ENCODE peak calls at places on chromosomes 13 and 19, in eight cellular contexts. K is NCI-H774; H is neural crest cell; L is stimulated activated CD4-positive, alpha-beta T cell treated with anti-CD3 and anti-CD28 coated beads, Interleukin-1b, Interleukin-23, amount 100 ng/mL, for 4 hours; J is stimulated activated CD8-positive, alpha-beta memory T cell treated with anti-CD3 and anti-CD28 coated beads, Interleukin-15, amount 100 ng/mL, for 4 hours; C is NT2/D1; S is T-helper 1 cell; E is HT-29. M is an unnamed sample.

GRCh38 chr13:33169273-33169980 is 116.1 kb downstream of the STARD13 start:
- DNase-seq in K (no peak), C (no peak), L (no peak), J (no peak), E (no peak), H (no peak), S (no peak), M (no peak)

GRCh38 chr19:6233827-6234511 is 45.8 kb downstream of the MLLT1 start:
- DNase-seq in K (no peak), C (no peak), S (no peak), H (no peak), J (no peak), L (no peak), E (no peak), M (no peak)

GRCh38 chr19:46221981-46222610 is 7.4 kb upstream of the IGFL1 start:
- DNase-seq in S (no peak), E (peak; percentile 65), C (no peak), H (no peak), J (no peak), L (no peak), K (no peak), M (no peak)

GRCh38 chr13:28049880-28050871 is 50.2 kb downstream of the FLT3 start:
- DNase-seq in J (no peak), H (no peak), E (no peak), L (no peak), K (no peak), C (peak; percentile 44), S (no peak), M (no peak)

GRCh38 chr13:70844391-70845108 is 736.3 kb upstream of the KLHL1 start:
- DNase-seq in C (no peak), L (no peak), K (no peak), J (no peak), E (no peak), H (no peak), S (no peak), M (no peak)

GRCh38 chr19:38877781-38878574 is at the start of gene RINL:
- DNase-seq in L (peak; percentile 58), J (no peak), H (no peak), E (peak; percentile 97), K (peak; percentile 94), C (no peak), S (peak; percentile 83), M (peak; percentile 61)

GRCh38 chr19:37930416-37930815 is 23.4 kb downstream of the SIPA1L3 start:
- DNase-seq in K (no peak), C (no peak), J (no peak), S (no peak), L (no peak), E (no peak), H (no peak), M (no peak)

GRCh38 chr19:7637374-7638256 is 705 bp downstream of the STXBP2 start:
- DNase-seq in J (peak; percentile 13), E (peak; percentile 26), S (peak; percentile 18), L (no peak), C (no peak), K (no peak), H (no peak), M (no peak)

GRCh38 chr13:24063281-24063851 is 97.2 kb upstream of the SPATA13 start:
- DNase-seq in E (no peak), H (no peak), C (no peak), S (no peak), J (no peak), K (no peak), L (no peak), M (no peak)

GRCh38 chr13:85283408-85283807 is 515.8 kb downstream of the SLITRK6 start:
- DNase-seq in E (no peak), H (no peak), K (no peak), C (no peak), L (no peak), J (no peak), S (no peak), M (no peak)

GRCh38 chr13:110107568-110108347 is 199.2 kb downstream of the COL4A1 start:
- DNase-seq in S (no peak), L (no peak), C (no peak), E (no peak), H (no peak), J (no peak), K (no peak), M (no peak)

GRCh38 chr13:93328943-93329342 is 102.3 kb downstream of the GPC6 start:
- DNase-seq in J (no peak), E (no peak), C (no peak), K (no peak), L (no peak), H (no peak), S (no peak), M (no peak)

GRCh38 chr19:295687-296370 is 4.6 kb upstream of the PLPP2 start:
- DNase-seq in S (no peak), K (no peak), J (no peak), H (no peak), E (no peak), L (no peak), C (no peak), M (no peak)

GRCh38 chr19:21256722-21257121 is 72.5 kb downstream of the ZNF708 start:
- DNase-seq in S (no peak), E (peak; percentile 19), C (peak; percentile 68), J (no peak), H (no peak), L (no peak), K (no peak), M (no peak)

GRCh38 chr13:79352107-79352506 is 53.9 kb downstream of the RBM26 start:
- DNase-seq in E (no peak), J (no peak), K (no peak), H (no peak), L (no peak), C (no peak), S (no peak), M (no peak)

GRCh38 chr19:46537136-46538097 is 41.8 kb upstream of the PNMA8B start:
- DNase-seq in H (peak; percentile 74), L (peak; percentile 58), E (peak; percentile 80), C (no peak), J (no peak), S (peak; percentile 31), K (no peak), M (peak; percentile 65)

GRCh38 chr19:41708481-41708880 is at the start of gene CEACAM5:
- DNase-seq in L (no peak), K (peak; percentile 10), S (no peak), C (no peak), H (no peak), J (no peak), E (no peak), M (no peak)

GRCh38 chr19:38650911-38651584 is 3.6 kb downstream of the ACTN4 start:
- DNase-seq in L (no peak), J (no peak), S (no peak), H (no peak), E (peak; percentile 55), K (no peak), C (no peak), M (no peak)

GRCh38 chr19:45901912-45902650 is at the start of gene MYPOP:
- DNase-seq in J (no peak), H (no peak), E (no peak), S (no peak), L (no peak), C (no peak), K (no peak), M (no peak)

GRCh38 chr19:2424686-2425621 is 2.4 kb downstream of the TIMM13 start:
- DNase-seq in K (no peak), L (no peak), H (peak; percentile 72), S (no peak), E (no peak), J (no peak), C (no peak), M (no peak)

GRCh38 chr19:40466219-40467006 is at the start of gene SPTBN4:
- DNase-seq in S (no peak), L (peak; percentile 67), C (no peak), E (no peak), H (no peak), J (peak; percentile 71), K (no peak), M (peak; percentile 58)

GRCh38 chr19:34135033-34135370 is 37.3 kb upstream of the LSM14A start:
- DNase-seq in L (no peak), J (no peak), E (no peak), S (no peak), K (no peak), C (no peak), H (no peak), M (no peak)

GRCh38 chr19:1651061-1651547 is 1.3 kb downstream of the TCF3 start:
- DNase-seq in J (peak; percentile 52), S (peak; percentile 30), C (no peak), K (no peak), L (peak; percentile 53), H (peak; percentile 49), E (no peak), M (peak; percentile 65)

GRCh38 chr19:13162749-13163608 is 12.8 kb downstream of the IER2 start:
- DNase-seq in S (peak; percentile 97), J (peak; percentile 84), E (peak; percentile 95), H (peak; percentile 84), C (peak; percentile 96), K (peak; percentile 94), L (peak; percentile 84), M (peak; percentile 59)

GRCh38 chr19:9909251-9909650 is 27.1 kb downstream of the OLFM2 start:
- DNase-seq in S (no peak), E (no peak), K (no peak), H (no peak), C (no peak), L (no peak), J (no peak), M (no peak)

GRCh38 chr13:24161010-24161775 is 673 bp downstream of the SPATA13 start:
- DNase-seq in L (peak; percentile 14), H (no peak), C (no peak), J (peak; percentile 25), K (no peak), E (peak; percentile 89), S (peak; percentile 45), M (peak; percentile 8)

GRCh38 chr19:51071006-51071405 is 6.1 kb upstream of the KLK13 start:
- DNase-seq in S (no peak), C (no peak), L (no peak), J (no peak), E (no peak), K (peak; percentile 80), H (no peak), M (no peak)

GRCh38 chr13:109200556-109200955 is 571.1 kb downstream of the MYO16 start:
- DNase-seq in E (no peak), J (no peak), H (no peak), L (no peak), C (no peak), S (no peak), K (no peak), M (no peak)

GRCh38 chr19:33022472-33023116 is 42.1 kb downstream of the RHPN2 start:
- DNase-seq in E (no peak), L (no peak), C (peak; percentile 63), K (no peak), S (no peak), H (no peak), J (no peak), M (no peak)

GRCh38 chr13:92842145-92842544 is 384.5 kb upstream of the GPC6 start:
- DNase-seq in C (no peak), L (no peak), S (no peak), J (no peak), E (no peak), K (no peak), H (no peak), M (no peak)

GRCh38 chr19:15285896-15286591 is 46.3 kb downstream of the BRD4 start:
- DNase-seq in J (no peak), L (no peak), E (no peak), C (no peak), S (no peak), K (no peak), H (no peak), M (peak; percentile 35)

GRCh38 chr19:46435009-46435408 is 6.3 kb upstream of the PNMA8C start:
- DNase-seq in E (no peak), J (no peak), C (no peak), L (no peak), K (no peak), S (no peak), H (no peak), M (no peak)

GRCh38 chr13:44298314-44298713 is 75.3 kb upstream of the SERP2 start:
- DNase-seq in K (no peak), H (no peak), L (no peak), S (no peak), C (no peak), E (no peak), J (no peak), M (no peak)

GRCh38 chr19:17183271-17183757 is 31.8 kb upstream of the USE1 start:
- DNase-seq in C (no peak), J (no peak), S (no peak), K (no peak), H (no peak), L (no peak), E (no peak), M (no peak)